ENCODE peak calls at places on chromosomes 3 and 15, in six cellular contexts. One of them, this sample, is unnamed.

GRCh38 chr3:114464548-114464947 is 170.7 kb downstream of the TIGIT start:
- DNase-seq in heart left ventricle: no peak
- DNase-seq in HEK293T: no peak
- DNase-seq in GM20000: peak
- DNase-seq in NCI-H748 treated with DMSO at 0.1 percent for 48 hours: no peak
- DNase-seq in C1 segment of cervical spinal cord: no peak
- DNase-seq in this sample: no peak

GRCh38 chr15:90362936-90363212 is 10.8 kb downstream of the ZNF774 start:
- DNase-seq in heart left ventricle: no peak
- DNase-seq in HEK293T: no peak
- DNase-seq in GM20000: no peak
- DNase-seq in NCI-H748 treated with DMSO at 0.1 percent for 48 hours: no peak
- DNase-seq in C1 segment of cervical spinal cord: no peak
- DNase-seq in this sample: no peak

GRCh38 chr15:51731549-51732267 is 5.7 kb downstream of the LYSMD2 start:
- DNase-seq in heart left ventricle: no peak
- DNase-seq in HEK293T: no peak
- DNase-seq in GM20000: peak
- DNase-seq in NCI-H748 treated with DMSO at 0.1 percent for 48 hours: no peak
- DNase-seq in C1 segment of cervical spinal cord: peak
- DNase-seq in this sample: no peak

GRCh38 chr3:111936191-111936841 is 42.5 kb upstream of the ABHD10 start:
- DNase-seq in heart left ventricle: no peak
- DNase-seq in HEK293T: no peak
- DNase-seq in GM20000: no peak
- DNase-seq in NCI-H748 treated with DMSO at 0.1 percent for 48 hours: no peak
- DNase-seq in C1 segment of cervical spinal cord: no peak
- DNase-seq in this sample: no peak

GRCh38 chr3:115864912-115865311 is 241.6 kb downstream of the GAP43 start:
- DNase-seq in heart left ventricle: no peak
- DNase-seq in HEK293T: no peak
- DNase-seq in GM20000: no peak
- DNase-seq in NCI-H748 treated with DMSO at 0.1 percent for 48 hours: no peak
- DNase-seq in C1 segment of cervical spinal cord: no peak
- DNase-seq in this sample: no peak

GRCh38 chr3:42300013-42300412 is 34.0 kb upstream of the CCK start:
- DNase-seq in heart left ventricle: no peak
- DNase-seq in HEK293T: peak
- DNase-seq in GM20000: peak
- DNase-seq in NCI-H748 treated with DMSO at 0.1 percent for 48 hours: no peak
- DNase-seq in C1 segment of cervical spinal cord: no peak
- DNase-seq in this sample: no peak

GRCh38 chr15:73305331-73306211 is 63.2 kb downstream of the HCN4 start:
- DNase-seq in heart left ventricle: peak
- DNase-seq in HEK293T: peak
- DNase-seq in GM20000: peak
- DNase-seq in NCI-H748 treated with DMSO at 0.1 percent for 48 hours: peak
- DNase-seq in C1 segment of cervical spinal cord: no peak
- DNase-seq in this sample: no peak

GRCh38 chr15:63135804-63136203 is 14.1 kb downstream of the LACTB start:
- DNase-seq in heart left ventricle: no peak
- DNase-seq in HEK293T: no peak
- DNase-seq in GM20000: no peak
- DNase-seq in NCI-H748 treated with DMSO at 0.1 percent for 48 hours: no peak
- DNase-seq in C1 segment of cervical spinal cord: no peak
- DNase-seq in this sample: no peak

GRCh38 chr3:5252111-5252510 is 64.6 kb downstream of the EDEM1 start:
- DNase-seq in heart left ventricle: no peak
- DNase-seq in HEK293T: no peak
- DNase-seq in GM20000: no peak
- DNase-seq in NCI-H748 treated with DMSO at 0.1 percent for 48 hours: no peak
- DNase-seq in C1 segment of cervical spinal cord: no peak
- DNase-seq in this sample: no peak

GRCh38 chr15:48644827-48645557 is 517 bp downstream of the FBN1 start:
- DNase-seq in heart left ventricle: peak
- DNase-seq in HEK293T: peak
- DNase-seq in GM20000: peak
- DNase-seq in NCI-H748 treated with DMSO at 0.1 percent for 48 hours: no peak
- DNase-seq in C1 segment of cervical spinal cord: peak
- DNase-seq in this sample: peak

GRCh38 chr3:190336516-190337189 is 14.4 kb upstream of the CLDN1 start:
- DNase-seq in heart left ventricle: no peak
- DNase-seq in HEK293T: no peak
- DNase-seq in GM20000: no peak
- DNase-seq in NCI-H748 treated with DMSO at 0.1 percent for 48 hours: no peak
- DNase-seq in C1 segment of cervical spinal cord: no peak
- DNase-seq in this sample: no peak

GRCh38 chr15:95559875-95560394 is 770.6 kb upstream of the NR2F2 start:
- DNase-seq in heart left ventricle: peak
- DNase-seq in HEK293T: no peak
- DNase-seq in GM20000: no peak
- DNase-seq in NCI-H748 treated with DMSO at 0.1 percent for 48 hours: no peak
- DNase-seq in C1 segment of cervical spinal cord: no peak
- DNase-seq in this sample: no peak

GRCh38 chr3:52046186-52046913 is 10.0 kb downstream of the DUSP7 start:
- DNase-seq in heart left ventricle: peak
- DNase-seq in HEK293T: no peak
- DNase-seq in GM20000: no peak
- DNase-seq in NCI-H748 treated with DMSO at 0.1 percent for 48 hours: no peak
- DNase-seq in C1 segment of cervical spinal cord: no peak
- DNase-seq in this sample: no peak

GRCh38 chr3:114796796-114797195 is 350.3 kb downstream of the ZBTB20 start:
- DNase-seq in heart left ventricle: no peak
- DNase-seq in HEK293T: no peak
- DNase-seq in GM20000: no peak
- DNase-seq in NCI-H748 treated with DMSO at 0.1 percent for 48 hours: no peak
- DNase-seq in C1 segment of cervical spinal cord: no peak
- DNase-seq in this sample: no peak

GRCh38 chr15:51647128-51647562 is 24.6 kb upstream of the DMXL2 start:
- DNase-seq in heart left ventricle: peak
- DNase-seq in HEK293T: no peak
- DNase-seq in GM20000: no peak
- DNase-seq in NCI-H748 treated with DMSO at 0.1 percent for 48 hours: peak
- DNase-seq in C1 segment of cervical spinal cord: peak
- DNase-seq in this sample: peak

GRCh38 chr3:480070-480469 is 283.5 kb downstream of the CHL1 start:
- DNase-seq in heart left ventricle: no peak
- DNase-seq in HEK293T: no peak
- DNase-seq in GM20000: no peak
- DNase-seq in NCI-H748 treated with DMSO at 0.1 percent for 48 hours: no peak
- DNase-seq in C1 segment of cervical spinal cord: no peak
- DNase-seq in this sample: no peak

GRCh38 chr15:69375151-69375790 is 38.9 kb upstream of the KIF23 start:
- DNase-seq in heart left ventricle: no peak
- DNase-seq in HEK293T: no peak
- DNase-seq in GM20000: no peak
- DNase-seq in NCI-H748 treated with DMSO at 0.1 percent for 48 hours: no peak
- DNase-seq in C1 segment of cervical spinal cord: no peak
- DNase-seq in this sample: no peak

GRCh38 chr3:157692468-157692867 is 189.3 kb upstream of the VEPH1 start:
- DNase-seq in heart left ventricle: no peak
- DNase-seq in HEK293T: no peak
- DNase-seq in GM20000: no peak
- DNase-seq in NCI-H748 treated with DMSO at 0.1 percent for 48 hours: no peak
- DNase-seq in C1 segment of cervical spinal cord: no peak
- DNase-seq in this sample: no peak

GRCh38 chr15:77533530-77533929 is 99.2 kb downstream of the LINGO1 start:
- DNase-seq in heart left ventricle: peak
- DNase-seq in HEK293T: no peak
- DNase-seq in GM20000: no peak
- DNase-seq in NCI-H748 treated with DMSO at 0.1 percent for 48 hours: no peak
- DNase-seq in C1 segment of cervical spinal cord: no peak
- DNase-seq in this sample: no peak

GRCh38 chr15:88256261-88257230 is at the start of gene NTRK3:
- DNase-seq in heart left ventricle: no peak
- DNase-seq in HEK293T: peak
- DNase-seq in GM20000: no peak
- DNase-seq in NCI-H748 treated with DMSO at 0.1 percent for 48 hours: no peak
- DNase-seq in C1 segment of cervical spinal cord: peak
- DNase-seq in this sample: no peak

GRCh38 chr3:22306454-22306853 is 555.4 kb upstream of the ZNF385D start:
- DNase-seq in heart left ventricle: no peak
- DNase-seq in HEK293T: no peak
- DNase-seq in GM20000: no peak
- DNase-seq in NCI-H748 treated with DMSO at 0.1 percent for 48 hours: no peak
- DNase-seq in C1 segment of cervical spinal cord: no peak
- DNase-seq in this sample: no peak

GRCh38 chr3:10580426-10580825 is 75.0 kb upstream of the ATP2B2 start:
- DNase-seq in heart left ventricle: no peak
- DNase-seq in HEK293T: no peak
- DNase-seq in GM20000: no peak
- DNase-seq in NCI-H748 treated with DMSO at 0.1 percent for 48 hours: no peak
- DNase-seq in C1 segment of cervical spinal cord: no peak
- DNase-seq in this sample: no peak

GRCh38 chr3:146308222-146308621 is 57.3 kb upstream of the PLSCR4 start:
- DNase-seq in heart left ventricle: no peak
- DNase-seq in HEK293T: no peak
- DNase-seq in GM20000: no peak
- DNase-seq in NCI-H748 treated with DMSO at 0.1 percent for 48 hours: no peak
- DNase-seq in C1 segment of cervical spinal cord: no peak
- DNase-seq in this sample: no peak

GRCh38 chr3:64138046-64138445 is 87.2 kb downstream of the PRICKLE2 start:
- DNase-seq in heart left ventricle: no peak
- DNase-seq in HEK293T: no peak
- DNase-seq in GM20000: no peak
- DNase-seq in NCI-H748 treated with DMSO at 0.1 percent for 48 hours: no peak
- DNase-seq in C1 segment of cervical spinal cord: no peak
- DNase-seq in this sample: no peak

GRCh38 chr15:48888209-48888608 is 10.3 kb downstream of the EID1 start:
- DNase-seq in heart left ventricle: no peak
- DNase-seq in HEK293T: no peak
- DNase-seq in GM20000: no peak
- DNase-seq in NCI-H748 treated with DMSO at 0.1 percent for 48 hours: no peak
- DNase-seq in C1 segment of cervical spinal cord: no peak
- DNase-seq in this sample: no peak